ENCODE peak calls at places on chromosomes 11 and 22, in eight cellular contexts. F, C, B, W, J, D, T and G are unnamed samples. For H3K9me3, the result is how much of the 10 kb centered on the place peaks cover.

GRCh38 chr22:20117656-20118571 is 888 bp upstream of the TRMT2A start:
- DNase-seq in F (peak), C (no peak), B (no peak), W (peak), J (no peak), D (no peak), T (peak), G (no peak)

GRCh38 chr11:88098289-88098688 is 77.0 kb downstream of the RAB38 start:
- DNase-seq in F (no peak), C (no peak), B (no peak), W (no peak), J (no peak), D (no peak), T (no peak), G (no peak)

GRCh38 chr22:27930246-27931060 is 11.4 kb upstream of the PITPNB start:
- DNase-seq in F (no peak), C (no peak), B (no peak), W (no peak), J (no peak), D (no peak), T (peak), G (peak)

GRCh38 chr11:8006349-8006977 is 19.3 kb downstream of the EIF3F start:
- DNase-seq in F (peak), C (peak), B (peak), W (peak), J (no peak), D (no peak), T (peak), G (peak)

GRCh38 chr22:45689195-45689594 is 17.6 kb downstream of the ATXN10 start:
- DNase-seq in F (no peak), C (no peak), B (no peak), W (no peak), J (no peak), D (no peak), T (no peak), G (no peak)

GRCh38 chr11:62806611-62807121 is 1.4 kb upstream of the NXF1 start:
- DNase-seq in F (peak), C (peak), B (peak), W (no peak), J (no peak), D (no peak), T (no peak), G (no peak)

GRCh38 chr11:61974766-61975631 is 7.6 kb upstream of the FTH1 start:
- DNase-seq in F (no peak), C (peak), B (peak), W (no peak), J (no peak), D (peak), T (no peak), G (no peak)

GRCh38 chr22:45290410-45290936 is 5.7 kb downstream of the UPK3A start:
- DNase-seq in F (no peak), C (peak), B (peak), W (no peak), J (no peak), D (no peak), T (peak), G (peak)

GRCh38 chr11:85769758-85770157 is 41.2 kb downstream of the SYTL2 start:
- DNase-seq in F (no peak), C (no peak), B (no peak), W (no peak), J (no peak), D (no peak), T (no peak), G (no peak)

GRCh38 chr11:64088159-64089026 is 52.7 kb downstream of the FLRT1 start:
- DNase-seq in F (no peak), C (peak), B (no peak), W (no peak), J (no peak), D (no peak), T (peak), G (peak)

GRCh38 chr11:15430381-15430780 is 315.7 kb downstream of the INSC start:
- DNase-seq in F (no peak), C (no peak), B (no peak), W (no peak), J (no peak), D (no peak), T (no peak), G (no peak)

GRCh38 chr11:360326-361280 is 8.7 kb upstream of the B4GALNT4 start:
- DNase-seq in F (no peak), C (no peak), B (no peak), W (no peak), J (no peak), D (peak), T (no peak), G (peak)

GRCh38 chr11:38718659-38719058 is 2120.6 kb upstream of the RAG2 start:
- DNase-seq in F (no peak), C (no peak), B (no peak), W (no peak), J (no peak), D (no peak), T (peak), G (no peak)

GRCh38 chr11:10208045-10208674 is 85.9 kb downstream of the SBF2 start:
- DNase-seq in F (no peak), C (no peak), B (no peak), W (no peak), J (no peak), D (no peak), T (peak), G (peak)

GRCh38 chr11:86818466-86819282 is 18.3 kb downstream of the PRSS23 start:
- DNase-seq in F (peak), C (no peak), B (peak), W (no peak), J (no peak), D (no peak), T (peak), G (no peak)

GRCh38 chr11:134655189-134655937 is 243.3 kb upstream of the B3GAT1 start:
- DNase-seq in F (no peak), C (peak), B (no peak), W (no peak), J (no peak), D (peak), T (no peak), G (no peak)

GRCh38 chr22:19840955-19841640 is 13.6 kb downstream of the GNB1L start:
- DNase-seq in F (no peak), C (no peak), B (no peak), W (no peak), J (no peak), D (no peak), T (no peak), G (no peak)

GRCh38 chr22:46031561-46031960 is 54.6 kb upstream of the WNT7B start:
- DNase-seq in F (no peak), C (peak), B (no peak), W (no peak), J (no peak), D (no peak), T (no peak), G (no peak)

GRCh38 chr11:78224906-78225420 is 36.2 kb downstream of the USP35 start:
- DNase-seq in F (no peak), C (no peak), B (no peak), W (no peak), J (no peak), D (no peak), T (no peak), G (no peak)

GRCh38 chr11:27902981-27903624 is 202.8 kb upstream of the BDNF start:
- DNase-seq in F (no peak), C (no peak), B (peak), W (no peak), J (no peak), D (no peak), T (no peak), G (no peak)

GRCh38 chr11:14308114-14308896 is 50.7 kb downstream of the RRAS2 start:
- DNase-seq in F (no peak), C (no peak), B (no peak), W (no peak), J (no peak), D (no peak), T (peak), G (no peak)

GRCh38 chr22:46113110-46113909 is 37.0 kb upstream of the PPARA start:
- DNase-seq in F (no peak), C (no peak), B (no peak), W (no peak), J (no peak), D (no peak), T (no peak), G (no peak)

GRCh38 chr11:129291556-129291955 is 84.1 kb upstream of the BARX2 start:
- DNase-seq in F (no peak), C (no peak), B (no peak), W (no peak), J (no peak), D (no peak), T (peak), G (no peak)

GRCh38 chr22:44659140-44659539 is 42.9 kb upstream of the PRR5 start:
- DNase-seq in F (no peak), C (peak), B (no peak), W (no peak), J (no peak), D (no peak), T (no peak), G (no peak)

GRCh38 chr11:16418698-16419097 is 62.4 kb upstream of the SOX6 start:
- DNase-seq in F (no peak), C (no peak), B (no peak), W (no peak), J (no peak), D (no peak), T (no peak), G (no peak)

GRCh38 chr11:59173964-59174663 is 2.2 kb downstream of the DTX4 start:
- DNase-seq in F (no peak), C (peak), B (peak), W (no peak), J (no peak), D (no peak), T (peak), G (no peak)

GRCh38 chr11:112017538-112017937 is 7.7 kb upstream of the DLAT start:
- DNase-seq in F (no peak), C (no peak), B (no peak), W (no peak), J (no peak), D (no peak), T (no peak), G (no peak)

GRCh38 chr11:92848578-92848977 is 120.9 kb upstream of the MTNR1B start:
- DNase-seq in F (no peak), C (no peak), B (no peak), W (no peak), J (no peak), D (no peak), T (no peak), G (no peak)

GRCh38 chr11:1368216-1368615 is 21.5 kb upstream of the BRSK2 start:
- DNase-seq in F (no peak), C (no peak), B (no peak), W (no peak), J (no peak), D (no peak), T (no peak), G (no peak)

DNA sequence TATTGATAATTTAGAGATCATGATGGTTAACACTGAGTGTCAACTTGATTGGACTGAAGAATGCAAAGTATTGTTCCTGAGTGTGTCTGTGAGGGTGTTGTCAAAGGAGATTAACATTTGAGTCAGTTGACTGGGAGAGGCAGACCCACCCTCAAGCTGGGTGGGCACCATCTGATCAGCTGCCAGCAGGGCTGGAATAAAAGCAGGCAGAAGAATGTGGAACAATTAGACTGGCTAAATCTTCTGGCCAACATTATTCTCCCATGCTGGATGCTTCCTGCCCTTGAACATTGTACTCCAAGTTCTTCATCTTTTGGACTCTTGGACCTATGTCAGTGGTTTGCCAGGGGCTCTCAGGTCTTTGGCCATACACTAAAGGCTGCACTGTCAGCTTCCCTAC is 1170.0 kb upstream of the CNTN5 start:
- DNase-seq in F (no peak), C (no peak), B (no peak), W (no peak), J (no peak), D (no peak), T (peak), G (no peak)
- H3K9me3 ChIP-seq in F (under half), C (under half), B (under half), W (under half), J (under half), D (under half), T (under half), G (under half)

DNA sequence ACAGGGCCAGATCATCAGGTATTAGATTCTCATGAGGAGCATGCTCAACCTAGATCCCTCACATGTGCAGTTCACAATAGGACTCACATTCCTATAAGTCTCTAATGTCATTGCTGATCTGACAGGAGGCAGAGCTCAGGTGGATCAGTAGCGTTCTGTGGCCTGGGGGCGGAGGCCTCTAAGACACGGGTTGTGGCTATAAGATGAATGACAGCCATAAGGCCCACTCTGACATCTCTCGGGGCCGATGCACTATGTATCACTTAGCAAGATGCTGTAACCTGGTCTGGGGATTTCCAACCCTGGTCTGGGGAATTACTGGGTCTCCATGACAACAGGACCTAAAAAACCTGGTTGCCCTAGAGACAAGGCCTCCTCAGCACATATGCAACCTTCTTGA is 932.7 kb downstream of the TBC1D22A start:
- DNase-seq in F (no peak), C (no peak), B (no peak), W (no peak), J (no peak), D (no peak), T (no peak), G (no peak)
- H3K9me3 ChIP-seq in F (under half), C (half or more), B (under half), W (under half), J (under half), D (under half), T (under half), G (under half)

GRCh38 chr22:49101873-49102272 is 725.8 kb downstream of the BRD1 start:
- DNase-seq in F (no peak), C (no peak), B (no peak), W (no peak), J (no peak), D (peak), T (no peak), G (no peak)

GRCh38 chr22:49103314-49104052 is 724.2 kb downstream of the BRD1 start:
- DNase-seq in F (no peak), C (no peak), B (no peak), W (no peak), J (no peak), D (no peak), T (peak), G (no peak)

GRCh38 chr22:49101225-49101624 is 726.4 kb downstream of the BRD1 start:
- DNase-seq in F (no peak), C (no peak), B (no peak), W (no peak), J (no peak), D (no peak), T (no peak), G (no peak)

GRCh38 chr22:49100764-49101163 is 726.9 kb downstream of the BRD1 start:
- DNase-seq in F (no peak), C (no peak), B (no peak), W (no peak), J (no peak), D (no peak), T (no peak), G (no peak)

GRCh38 chr22:49102367-49102766 is 725.3 kb downstream of the BRD1 start:
- DNase-seq in F (no peak), C (no peak), B (no peak), W (no peak), J (no peak), D (no peak), T (no peak), G (no peak)
- H3K9me3 ChIP-seq in F (under half), C (under half), B (under half), W (under half), J (under half), D (under half), T (under half), G (under half)

DNA sequence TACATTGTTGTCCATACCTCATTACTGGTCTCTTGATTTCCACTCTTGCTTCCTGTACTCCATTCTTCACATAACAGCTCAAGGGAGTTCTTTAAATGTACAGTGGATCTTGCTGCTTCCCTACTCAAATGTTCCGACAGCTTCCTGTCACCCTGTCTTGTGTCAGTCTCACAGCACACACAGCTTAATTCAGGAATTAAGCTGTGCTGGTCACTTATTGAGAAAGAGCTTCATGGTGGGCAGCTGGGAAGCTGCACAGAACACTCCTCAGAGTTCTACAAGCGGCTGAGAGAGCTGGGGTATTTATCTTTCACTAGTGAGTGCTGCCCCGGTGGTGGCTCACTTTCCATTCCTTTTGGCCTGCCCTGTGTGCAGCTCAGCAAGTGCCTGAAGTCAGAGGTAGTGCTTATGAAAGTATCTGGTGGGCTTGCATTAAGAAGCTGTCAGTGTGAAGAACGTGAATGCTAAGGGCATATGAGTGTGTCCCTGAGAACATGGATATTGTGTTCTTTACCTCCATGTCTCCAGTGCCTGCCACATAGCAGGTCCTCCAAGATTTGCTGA is 48.7 kb downstream of the KCNQ1OT1 start:
- DNase-seq in F (no peak), C (no peak), B (no peak), W (no peak), J (no peak), D (no peak), T (no peak), G (no peak)
- H3K9me3 ChIP-seq in F (under half), C (half or more), B (half or more), W (under half), J (under half), D (under half), T (under half), G (under half)

GRCh38 chr11:56340289-56340688 is 5.5 kb upstream of the OR8K1 start:
- DNase-seq in F (no peak), C (no peak), B (no peak), W (no peak), J (no peak), D (no peak), T (no peak), G (no peak)

DNA sequence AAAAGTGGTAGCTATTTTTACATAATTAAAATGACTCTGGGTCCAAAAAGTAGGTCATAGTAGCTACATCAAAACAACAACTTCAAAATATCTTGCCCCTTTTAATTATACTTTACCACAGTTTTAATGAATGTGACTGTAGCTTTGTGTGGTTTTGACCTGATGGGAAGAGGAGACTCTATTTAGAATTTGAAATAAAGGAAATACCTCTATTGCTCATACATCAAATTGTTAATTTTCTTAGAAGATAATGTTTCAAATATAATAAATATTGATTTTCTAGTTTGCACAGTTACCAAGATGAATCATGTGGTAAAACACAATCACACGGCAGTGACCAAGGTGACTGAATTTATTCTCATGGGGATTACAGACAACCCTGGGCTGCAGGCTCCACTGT is at the start of gene OR8K1:
- DNase-seq in F (no peak), C (no peak), B (no peak), W (no peak), J (no peak), D (no peak), T (no peak), G (no peak)
- H3K9me3 ChIP-seq in F (under half), C (under half), B (under half), W (under half), J (under half), D (under half), T (under half), G (under half)

GRCh38 chr11:114616516-114616915 is 20.9 kb upstream of the NXPE4 start:
- DNase-seq in F (no peak), C (peak), B (no peak), W (no peak), J (no peak), D (no peak), T (no peak), G (no peak)
- H3K9me3 ChIP-seq in F (under half), C (half or more), B (under half), W (under half), J (under half), D (under half), T (under half), G (half or more)

GRCh38 chr22:47923011-47923427 is 1160.6 kb downstream of the TBC1D22A start:
- DNase-seq in F (no peak), C (no peak), B (no peak), W (no peak), J (no peak), D (no peak), T (no peak), G (no peak)
- H3K9me3 ChIP-seq in F (under half), C (under half), B (under half), W (under half), J (under half), D (under half), T (under half), G (under half)

GRCh38 chr22:39276461-39277134 is 31.8 kb upstream of the PDGFB start:
- DNase-seq in F (no peak), C (no peak), B (no peak), W (no peak), J (no peak), D (no peak), T (no peak), G (no peak)
- H3K9me3 ChIP-seq in F (under half), C (under half), B (under half), W (under half), J (under half), D (under half), T (under half), G (under half)